ENCODE peak calls at places on chromosomes 4 and X, in five cellular contexts. E, O, Z, C and Q are unnamed samples. For H3K4me1, the result is how much of the 10 kb centered on the place peaks cover.

GRCh38 chr4:143215873-143216272 is 31.2 kb downstream of the USP38 start:
- DNase-seq in E (no peak), C (peak), Z (peak), O (no peak), Q (peak)

GRCh38 chr4:71006203-71006907 is 12.9 kb downstream of the DCK start:
- DNase-seq in Z (no peak), E (no peak), C (no peak), O (no peak), Q (no peak)

GRCh38 chr4:97394653-97395052 is 748.6 kb downstream of the STPG2 start:
- DNase-seq in E (no peak), O (no peak), Z (peak), C (no peak), Q (no peak)

GRCh38 chr4:147360301-147360700 is 120.6 kb upstream of the EDNRA start:
- DNase-seq in O (no peak), C (peak), E (peak), Z (peak), Q (no peak)

GRCh38 chr4:119627267-119628190 is 1.1 kb downstream of the PDE5A start:
- DNase-seq in C (peak), E (peak), O (peak), Z (peak), Q (peak)

GRCh38 chr4:123824524-123824923 is 427.9 kb downstream of the SPRY1 start:
- DNase-seq in C (no peak), Z (no peak), E (no peak), O (no peak), Q (no peak)

GRCh38 chrX:16797358-16797757 is 11.1 kb downstream of the TXLNG start:
- DNase-seq in C (peak), E (no peak), O (peak), Z (peak), Q (peak)

GRCh38 chrX:130799393-130799792 is 103.6 kb downstream of the ENOX2 start:
- DNase-seq in Z (peak), C (peak), E (no peak), O (no peak), Q (peak)

GRCh38 chr4:126916626-126917140 is 716.1 kb upstream of the INTU start:
- DNase-seq in C (peak), Z (peak), O (peak), E (no peak), Q (peak)

GRCh38 chr4:6701371-6701770 is 7.7 kb downstream of the S100P start:
- DNase-seq in Z (no peak), E (no peak), O (no peak), C (no peak), Q (no peak)

GRCh38 chr4:78254893-78255292 is 197.8 kb downstream of the FRAS1 start:
- DNase-seq in C (no peak), Z (no peak), E (no peak), O (no peak), Q (no peak)

GRCh38 chr4:182143822-182144620 is 99.2 kb upstream of the TENM3 start:
- DNase-seq in O (peak), E (peak), Z (peak), C (peak), Q (peak)

GRCh38 chrX:132488092-132488749 is 617 bp downstream of the MBNL3 start:
- DNase-seq in O (peak), C (peak), Z (peak), E (peak), Q (no peak)

GRCh38 chrX:9911479-9911878 is 55.7 kb upstream of the CLDN34 start:
- DNase-seq in C (peak), Z (peak), E (no peak), O (no peak), Q (no peak)

GRCh38 chr4:118865091-118865708 is 23.5 kb upstream of the SYNPO2 start:
- DNase-seq in O (peak), E (peak), Z (peak), C (peak), Q (peak)

GRCh38 chr4:20773144-20773997 is 73.1 kb downstream of the PACRGL start:
- DNase-seq in O (no peak), C (peak), Z (peak), E (peak), Q (peak)

DNA sequence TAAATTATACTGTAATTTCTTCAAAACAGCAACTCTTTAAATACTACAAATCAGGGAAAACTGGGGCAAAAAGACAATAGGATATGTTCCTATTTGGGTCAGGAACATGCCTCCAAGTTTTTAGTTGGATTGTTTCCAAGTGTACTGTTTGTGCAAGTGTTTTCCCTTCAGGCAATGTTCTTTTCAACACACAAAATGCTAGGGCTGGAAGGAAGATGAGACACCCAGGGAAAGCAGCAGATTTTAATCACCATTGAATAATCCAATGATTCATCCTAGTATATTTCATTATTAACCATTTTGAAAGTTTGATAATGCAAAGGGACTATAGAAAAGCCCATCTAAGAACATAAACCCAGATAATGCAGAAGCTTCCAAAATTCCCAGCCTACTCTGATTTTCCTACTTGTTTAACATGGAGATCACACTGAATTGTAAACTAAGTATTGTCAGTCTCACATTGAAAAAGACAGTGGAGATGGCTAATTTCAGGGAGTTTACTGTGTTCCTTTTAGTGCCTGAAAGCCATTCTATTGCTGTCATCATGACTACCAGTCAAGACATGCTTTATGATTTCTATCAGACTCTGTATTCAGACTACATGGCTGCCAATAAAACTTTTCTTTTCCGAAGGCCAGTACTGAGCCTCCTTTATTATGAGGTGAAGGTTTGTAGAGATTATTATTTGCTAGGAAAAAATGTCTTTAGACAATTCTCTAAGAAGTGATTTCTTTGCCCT is 38.6 kb downstream of the COL4A6 start:
- DNase-seq in O (no peak), C (peak), E (no peak), Z (peak), Q (peak)
- H3K4me1 ChIP-seq in O (under half), C (under half), E (under half), Z (under half), Q (under half)

DNA sequence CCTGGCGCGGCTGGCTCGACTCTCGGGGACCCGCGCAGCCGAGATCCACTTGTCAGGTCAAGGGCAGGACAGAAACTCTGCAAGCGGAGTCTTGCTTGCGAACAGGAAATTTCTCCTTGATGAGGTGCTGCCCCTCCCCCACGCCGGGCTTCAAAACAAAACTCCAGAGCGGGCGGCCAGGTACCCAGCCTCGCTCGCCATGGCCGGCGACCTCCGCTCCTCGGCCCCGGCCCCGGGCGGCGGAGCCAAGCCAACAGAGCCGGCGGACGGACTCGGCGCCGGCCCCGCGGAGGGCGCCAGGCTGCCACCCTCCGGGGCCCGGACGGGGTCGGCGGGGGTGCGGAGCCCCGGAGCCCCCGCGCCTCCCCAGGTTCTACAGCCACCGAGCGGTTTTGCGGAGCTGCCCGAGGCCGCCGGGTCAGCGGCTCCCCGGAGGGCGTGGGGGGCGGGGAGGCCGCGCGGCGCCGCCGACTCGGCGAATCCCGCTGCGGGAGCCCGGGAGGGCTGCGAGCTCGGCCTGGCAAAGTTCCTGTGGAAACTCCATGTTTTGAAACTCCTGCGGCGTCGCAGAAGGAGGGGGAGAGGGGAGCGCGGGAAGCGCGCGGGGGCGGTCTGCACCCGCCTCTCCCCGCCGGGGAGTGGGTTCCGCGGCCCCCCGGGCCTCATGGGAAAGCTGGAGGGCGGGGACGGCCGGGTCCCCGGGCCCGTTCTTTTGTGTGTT is 11.7 kb upstream of the BCOR start:
- DNase-seq in E (peak), O (peak), C (peak), Z (peak), Q (peak)
- H3K4me1 ChIP-seq in E (under half), O (under half), C (under half), Z (under half), Q (under half)

DNA sequence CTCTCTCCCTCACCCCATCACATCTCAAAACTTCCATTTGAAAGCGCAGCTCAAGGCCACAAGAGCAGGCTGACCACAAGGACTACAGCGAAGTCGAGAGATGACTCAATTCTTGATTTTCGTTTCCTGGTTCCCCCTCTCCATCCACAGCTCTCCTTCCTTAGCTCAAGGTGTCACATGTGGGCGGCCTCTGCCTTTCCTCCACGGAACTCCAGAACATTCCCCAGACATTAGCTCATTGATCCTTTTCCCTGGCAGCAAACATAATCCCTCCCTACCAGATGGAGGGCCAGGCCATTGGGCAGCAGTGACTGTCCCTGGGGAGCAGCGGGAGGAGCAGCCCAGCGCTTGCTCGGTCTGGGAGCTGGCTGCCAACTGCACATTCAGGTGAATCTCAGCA is 56.3 kb downstream of the CCDC149 start:
- DNase-seq in C (peak), Z (peak), O (no peak), E (no peak), Q (no peak)
- H3K4me1 ChIP-seq in C (under half), Z (under half), O (under half), E (under half), Q (under half)

GRCh38 chrX:65673857-65674350 is 6.5 kb downstream of the MSN start:
- DNase-seq in C (no peak), E (no peak), O (no peak), Z (no peak), Q (no peak)

GRCh38 chrX:65671286-65671685 is 3.8 kb downstream of the MSN start:
- DNase-seq in C (no peak), E (no peak), O (no peak), Z (no peak), Q (no peak)

GRCh38 chrX:65674351-65674893 is 7.0 kb downstream of the MSN start:
- DNase-seq in O (no peak), E (no peak), C (peak), Z (peak), Q (no peak)

GRCh38 chrX:65668362-65669310 is 1.2 kb downstream of the MSN start:
- DNase-seq in O (peak), Z (peak), E (peak), C (peak), Q (peak)

DNA sequence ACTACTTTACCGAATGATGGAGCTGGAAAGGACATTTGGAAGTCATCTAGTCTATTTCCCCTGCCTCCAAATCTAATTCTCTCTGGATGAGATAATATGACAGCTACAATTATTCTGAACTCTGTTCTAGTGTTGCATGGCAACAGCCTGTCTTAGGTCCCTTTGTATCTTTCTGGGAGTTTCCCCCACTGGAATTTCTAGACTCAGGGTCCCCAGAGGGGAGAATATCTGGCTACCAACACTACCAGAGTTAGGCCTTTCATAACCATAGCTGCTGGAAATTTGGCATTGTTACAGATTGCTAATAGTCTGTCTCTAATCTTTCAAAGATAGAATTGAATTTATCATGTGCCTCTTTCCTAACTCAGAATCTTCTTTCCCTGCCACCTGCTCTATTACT is 4.5 kb downstream of the MSN start:
- DNase-seq in C (no peak), Z (no peak), O (no peak), E (no peak), Q (no peak)
- H3K4me1 ChIP-seq in C (under half), Z (under half), O (under half), E (under half), Q (under half)

GRCh38 chrX:119981286-119982070 is 37.9 kb upstream of the NKAP start:
- DNase-seq in C (peak), O (no peak), Z (peak), E (peak), Q (peak)
- H3K4me1 ChIP-seq in C (under half), O (under half), Z (under half), E (under half), Q (under half)

GRCh38 chrX:1484638-1485019 is 31.9 kb upstream of the ASMTL start:
- DNase-seq in Z (no peak), E (no peak), C (no peak), O (no peak), Q (no peak)

GRCh38 chrX:1483843-1484637 is 31.3 kb upstream of the ASMTL start:
- DNase-seq in E (no peak), O (no peak), C (no peak), Z (no peak), Q (no peak)

GRCh38 chrX:1485033-1485432 is 32.3 kb upstream of the ASMTL start:
- DNase-seq in E (no peak), O (no peak), C (no peak), Z (no peak), Q (no peak)

GRCh38 chrX:1480082-1480785 is 27.5 kb upstream of the ASMTL start:
- DNase-seq in O (no peak), Z (no peak), E (no peak), C (no peak), Q (no peak)

GRCh38 chrX:1481636-1482529 is 29.2 kb upstream of the ASMTL start:
- DNase-seq in C (peak), E (peak), Z (peak), O (peak), Q (peak)
- H3K4me1 ChIP-seq in C (under half), E (under half), Z (under half), O (under half), Q (under half)

DNA sequence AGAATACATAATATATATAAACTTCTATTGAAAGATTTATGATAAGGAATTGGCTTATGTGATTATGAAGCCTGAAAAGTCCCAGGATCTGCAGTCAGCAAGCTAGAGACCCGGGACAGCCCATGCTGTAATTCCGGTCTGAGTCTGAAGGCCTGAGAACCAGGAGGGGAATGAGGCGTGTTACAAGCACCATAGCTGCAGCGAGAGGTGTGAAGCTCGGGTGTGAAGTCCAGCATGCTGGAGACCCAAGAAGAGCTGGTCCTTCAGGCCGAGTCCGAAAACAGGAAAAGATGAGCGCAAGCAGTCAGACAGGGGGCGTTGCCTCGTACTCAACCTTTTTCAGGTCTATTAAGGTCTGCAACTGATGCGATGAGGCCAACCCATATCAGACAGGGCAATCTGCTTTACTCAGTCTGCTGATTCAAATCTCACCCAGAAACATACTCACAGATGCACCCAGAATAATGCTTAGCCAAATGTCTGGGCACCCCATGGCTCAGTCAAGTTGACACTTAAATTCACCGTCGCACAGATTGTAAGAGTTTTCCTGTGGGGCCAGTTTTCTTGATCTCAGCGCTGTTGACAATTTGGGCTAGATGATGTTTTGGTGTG is 40.4 kb downstream of the SMIM20 start:
- DNase-seq in Z (no peak), O (no peak), E (no peak), C (no peak), Q (no peak)
- H3K4me1 ChIP-seq in Z (under half), O (under half), E (under half), C (under half), Q (under half)

GRCh38 chrX:40148189-40148438 is 50.4 kb upstream of the BCOR start:
- DNase-seq in Z (no peak), O (peak), E (no peak), C (no peak), Q (no peak)
- H3K4me1 ChIP-seq in Z (under half), O (under half), E (under half), C (under half), Q (under half)